ENCODE peak calls at places on chromosomes 4 and X, in nine cellular contexts. M is hepatocyte, P is PC-3, W is OCI-LY7, Y is GM23248, G is GM23338, E is SK-N-SH, X is MM.1S, Z is HCT116. U is an unnamed sample.

GRCh38 chr4:111802191-111802590 is 343.1 kb upstream of the FAM241A start:
- DNase-seq in G (no peak), W (no peak), X (no peak), P (no peak), E (no peak), Y (peak; percentile 76), Z (no peak), M (no peak), U (no peak)

GRCh38 chrX:84634201-84634782 is 132.0 kb upstream of the HDX start:
- DNase-seq in W (no peak), P (peak; percentile 24), G (no peak), M (no peak), E (no peak), Y (no peak), X (no peak), Z (no peak), U (peak; percentile 2)

GRCh38 chr4:39502034-39502658 is 25.1 kb downstream of the UGDH start:
- DNase-seq in E (no peak), W (no peak), M (no peak), G (no peak), X (no peak), Z (no peak), Y (peak; percentile 92), P (peak; percentile 49), U (no peak)

GRCh38 chr4:41142356-41142755 is 72.0 kb downstream of the APBB2 start:
- DNase-seq in Z (no peak), M (no peak), E (no peak), Y (peak; percentile 35), G (no peak), W (no peak), P (no peak), X (no peak), U (no peak)

GRCh38 chr4:113467581-113467980 is 294.0 kb downstream of the CAMK2D start:
- DNase-seq in Z (no peak), W (no peak), G (no peak), Y (peak; percentile 93), X (no peak), E (no peak), M (no peak), P (peak; percentile 59), U (no peak)

GRCh38 chr4:38904090-38904666 is 36.6 kb downstream of the FAM114A1 start:
- DNase-seq in P (no peak), E (no peak), X (no peak), G (peak; percentile 7), M (peak; percentile 61), Y (no peak), Z (no peak), W (no peak), U (no peak)

GRCh38 chr4:170772429-170772828 is 682.7 kb upstream of the AADAT start:
- DNase-seq in Z (no peak), W (no peak), X (no peak), E (no peak), P (no peak), Y (no peak), M (no peak), G (no peak), U (no peak)

GRCh38 chr4:40626183-40626990 is 3.3 kb downstream of the RBM47 start:
- DNase-seq in W (no peak), Y (peak; percentile 12), M (no peak), P (peak; percentile 51), G (peak; percentile 47), E (no peak), Z (no peak), X (no peak), U (peak; percentile 14)

GRCh38 chr4:31458813-31459212 is 738.6 kb downstream of the PCDH7 start:
- DNase-seq in Z (no peak), G (no peak), Y (no peak), E (no peak), X (no peak), W (no peak), P (no peak), M (no peak), U (no peak)

GRCh38 chr4:48898733-48899431 is 7.7 kb downstream of the OCIAD2 start:
- DNase-seq in P (no peak), G (no peak), M (no peak), X (no peak), W (peak; percentile 28), E (no peak), Z (no peak), Y (no peak), U (no peak)

GRCh38 chr4:80202784-80203553 is 5.7 kb downstream of the PRDM8 start:
- DNase-seq in X (peak; percentile 52), G (peak; percentile 62), Z (no peak), W (no peak), E (no peak), M (peak; percentile 38), Y (peak; percentile 68), P (no peak), U (peak; percentile 77)

GRCh38 chrX:1903380-1903935 is 288.6 kb downstream of the ASMT start:
- DNase-seq in W (no peak), Z (peak; percentile 63), P (peak; percentile 95), M (peak; percentile 58), X (no peak), E (no peak), Y (peak; percentile 4), G (no peak), U (no peak)

GRCh38 chr4:148173397-148174017 is 268.7 kb downstream of the NR3C2 start:
- DNase-seq in Y (no peak), M (no peak), G (no peak), E (no peak), Z (no peak), X (no peak), W (no peak), P (peak; percentile 38), U (no peak)

GRCh38 chr4:103372002-103372558 is 173.9 kb upstream of the CENPE start:
- DNase-seq in W (no peak), G (no peak), E (no peak), M (no peak), Y (peak; percentile 0), P (peak; percentile 2), X (no peak), Z (no peak), U (no peak)

GRCh38 chr4:80918004-80918403 is 112.5 kb upstream of the BMP3 start:
- DNase-seq in X (no peak), E (no peak), G (no peak), W (no peak), Z (no peak), Y (peak; percentile 71), P (peak; percentile 38), M (no peak), U (no peak)

GRCh38 chr4:7964890-7965662 is 25.4 kb upstream of the AFAP1 start:
- DNase-seq in P (peak; percentile 44), E (no peak), Z (no peak), G (peak; percentile 43), X (no peak), Y (peak; percentile 73), M (no peak), W (no peak), U (no peak)

GRCh38 chr4:19945979-19946380 is 305.7 kb upstream of the SLIT2 start:
- DNase-seq in Y (peak; percentile 93), M (peak; percentile 19), P (peak; percentile 87), X (no peak), G (no peak), E (no peak), W (no peak), Z (peak; percentile 32), U (no peak)

GRCh38 chr4:56931924-56932323 is 24.2 kb downstream of the REST start:
- DNase-seq in P (no peak), Z (no peak), W (no peak), Y (no peak), M (no peak), E (no peak), X (no peak), G (no peak), U (no peak)
- H3K27ac ChIP-seq in P (no peak overlapping the region), Z (no peak overlapping the region), W (no peak overlapping the region), Y (no peak overlapping the region), M (no peak overlapping the region), E (no peak overlapping the region), X (no peak overlapping the region), G (no peak overlapping the region), U (no peak overlapping the region)

DNA sequence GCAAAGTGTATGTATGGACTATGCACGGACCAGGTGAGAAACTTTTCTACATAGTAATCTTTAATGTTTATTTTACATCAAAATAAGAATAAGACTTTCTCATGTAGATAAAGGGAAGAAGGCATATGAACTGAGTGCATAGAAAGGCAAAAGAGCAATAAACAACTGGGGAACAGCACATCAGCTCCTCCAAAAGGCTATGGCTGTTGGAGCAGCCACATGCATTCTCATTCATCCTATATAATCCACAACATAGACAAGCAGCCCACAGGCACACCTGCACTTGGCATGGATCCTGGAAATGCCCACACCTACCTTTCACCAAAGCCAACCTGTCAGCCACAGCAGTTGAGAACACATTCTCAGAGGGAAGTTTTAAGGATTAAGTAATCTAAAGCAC is 586.9 kb upstream of the INTU start:
- DNase-seq in W (no peak), X (no peak), Y (no peak), G (peak; percentile 28), Z (no peak), P (no peak), E (no peak), M (no peak), U (no peak)
- TF ChIP-seq EZH2phosphoT487 in W (no peak), X (no peak), Y (no peak), G (no peak), Z (no peak), P (no peak), E (no peak), M (no peak), U (no peak)

GRCh38 chr4:5720980-5721379 is 10.0 kb downstream of the EVC start:
- DNase-seq in Z (no peak), P (no peak), X (no peak), M (no peak), E (no peak), G (no peak), W (no peak), Y (no peak), U (no peak)

GRCh38 chr4:5722328-5722727 is 11.3 kb downstream of the EVC start:
- DNase-seq in X (no peak), Y (peak; percentile 76), P (peak; percentile 76), G (no peak), W (no peak), M (peak; percentile 43), Z (no peak), E (no peak), U (no peak)

GRCh38 chr4:5720157-5720850 is 9.3 kb downstream of the EVC start:
- DNase-seq in Y (no peak), W (no peak), E (no peak), P (no peak), M (no peak), X (no peak), Z (no peak), G (no peak), U (no peak)

GRCh38 chr4:5719329-5720055 is 8.5 kb downstream of the EVC start:
- DNase-seq in G (peak; percentile 23), E (no peak), W (no peak), Y (no peak), X (no peak), P (no peak), Z (no peak), M (no peak), U (no peak)

GRCh38 chr4:5721923-5722322 is 10.9 kb downstream of the EVC start:
- DNase-seq in E (no peak), X (no peak), P (no peak), Y (no peak), Z (no peak), M (no peak), W (no peak), G (no peak), U (no peak)
- H3K27ac ChIP-seq in E (no peak overlapping the region), X (no peak overlapping the region), P (peak overlapping the region; percentile 80), Y (peak overlapping the region; percentile 68), Z (no peak overlapping the region), M (no peak overlapping the region), W (no peak overlapping the region), G (no peak overlapping the region), U (no peak overlapping the region)

GRCh38 chrX:155682834-155683233 is 70.1 kb upstream of the TMLHE start:
- DNase-seq in M (no peak), P (no peak), E (no peak), Y (no peak), X (no peak), Z (no peak), W (no peak), G (no peak), U (no peak)

GRCh38 chrX:155679715-155680114 is 67.0 kb upstream of the TMLHE start:
- DNase-seq in G (no peak), Y (no peak), P (no peak), W (no peak), M (no peak), E (no peak), X (no peak), Z (no peak), U (no peak)
- TF ChIP-seq EZH2phosphoT487 in G (no peak), Y (no peak), P (no peak), W (no peak), M (no peak), E (no peak), X (no peak), Z (no peak), U (no peak)